ENCODE peak calls at places on chromosome X, in four cellular contexts. N, D, G and K are unnamed samples.
A peak's percentile ranks its signal among the peaks of the same experiment; 100 is the strongest.

GRCh38 chrX:126456136-126456535 is 96.5 kb downstream of the DCAF12L1 start:
- DNase-seq in N (no peak), D (no peak), G (no peak), K (no peak)

GRCh38 chrX:129719931-129720520 is 18.8 kb upstream of the XPNPEP2 start:
- DNase-seq in N (no peak), D (no peak), G (no peak), K (no peak)

GRCh38 chrX:46551494-46552128 is 6.4 kb upstream of the ZNF674 start:
- DNase-seq in N (no peak), D (peak; percentile 3), G (no peak), K (no peak)

GRCh38 chrX:10197597-10198210 is 40.9 kb downstream of the CLCN4 start:
- DNase-seq in N (peak; percentile 33), D (no peak), G (no peak), K (peak; percentile 86)

GRCh38 chrX:96407043-96407442 is 277.6 kb upstream of the DIAPH2 start:
- DNase-seq in N (no peak), D (peak; percentile 30), G (no peak), K (no peak)

GRCh38 chrX:49066278-49066677 is 7.5 kb downstream of the CCDC120 start:
- DNase-seq in N (no peak), D (no peak), G (no peak), K (no peak)

GRCh38 chrX:119784747-119785446 is 6.5 kb downstream of the RPL39 start:
- DNase-seq in N (no peak), D (peak; percentile 62), G (peak; percentile 39), K (no peak)

GRCh38 chrX:24110049-24110448 is 39.5 kb upstream of the ZFX start:
- DNase-seq in N (peak; percentile 0), D (no peak), G (no peak), K (no peak)

GRCh38 chrX:9048801-9049200 is 14.9 kb upstream of the FAM9B start:
- DNase-seq in N (no peak), D (no peak), G (no peak), K (no peak)

GRCh38 chrX:49061490-49061889 is 2.7 kb downstream of the CCDC120 start:
- DNase-seq in N (no peak), D (no peak), G (no peak), K (no peak)

GRCh38 chrX:3651272-3651671 is 62.2 kb downstream of the PRKX start:
- DNase-seq in N (no peak), D (no peak), G (no peak), K (no peak)

GRCh38 chrX:126701380-126701779 is 118.1 kb upstream of the PRR32 start:
- DNase-seq in N (no peak), D (no peak), G (no peak), K (no peak)

GRCh38 chrX:34778961-34779360 is 121.9 kb upstream of the TMEM47 start:
- DNase-seq in N (no peak), D (no peak), G (no peak), K (no peak)

GRCh38 chrX:153537526-153538295 is 20.3 kb downstream of the ATP2B3 start:
- DNase-seq in N (no peak), D (no peak), G (no peak), K (no peak)

GRCh38 chrX:128653524-128653923 is 601.3 kb upstream of the ACTRT1 start:
- DNase-seq in N (no peak), D (no peak), G (no peak), K (no peak)

GRCh38 chrX:16797358-16797757 is 11.1 kb downstream of the TXLNG start:
- DNase-seq in N (no peak), D (no peak), G (no peak), K (no peak)

GRCh38 chrX:85851418-85851817 is 195.9 kb downstream of the CHM start:
- DNase-seq in N (no peak), D (peak; percentile 52), G (no peak), K (no peak)

GRCh38 chrX:56794831-56795230 is 65.8 kb downstream of the NBDY start:
- DNase-seq in N (no peak), D (no peak), G (peak; percentile 2), K (no peak)

GRCh38 chrX:108132034-108132433 is 40.5 kb downstream of the ATG4A start:
- DNase-seq in N (no peak), D (no peak), G (no peak), K (no peak)